ENCODE peak calls at places on chromosomes 4 and X, in ten cellular contexts. One of them, this sample, is unnamed.

GRCh38 chrX:134642394-134642793 is 15.9 kb downstream of the PLAC1 start:
- DNase-seq in transverse colon: no peak
- DNase-seq in K562: no peak
- DNase-seq in A549: no peak
- DNase-seq in suprapubic skin: no peak
- DNase-seq in GM12878: no peak
- DNase-seq in sigmoid colon: no peak
- DNase-seq in tibial nerve: no peak
- DNase-seq in SK-N-SH: no peak
- DNase-seq in ovary: no peak
- DNase-seq in this sample: no peak

GRCh38 chr4:163540977-163541376 is 46.5 kb downstream of the TMA16 start:
- DNase-seq in SK-N-SH: no peak
- DNase-seq in GM12878: no peak
- DNase-seq in A549: no peak
- DNase-seq in K562: no peak
- DNase-seq in transverse colon: no peak
- DNase-seq in tibial nerve: no peak
- DNase-seq in suprapubic skin: no peak
- DNase-seq in sigmoid colon: no peak
- DNase-seq in ovary: no peak
- DNase-seq in this sample: no peak

GRCh38 chrX:146581981-146582712 is 227.4 kb upstream of the CXorf51B start:
- DNase-seq in transverse colon: no peak
- DNase-seq in K562: no peak
- DNase-seq in GM12878: no peak
- DNase-seq in SK-N-SH: no peak
- DNase-seq in tibial nerve: no peak
- DNase-seq in ovary: no peak
- DNase-seq in A549: no peak
- DNase-seq in suprapubic skin: no peak
- DNase-seq in sigmoid colon: no peak
- DNase-seq in this sample: no peak

GRCh38 chr4:56958111-56958517 is 19.3 kb downstream of the NOA1 start:
- DNase-seq in tibial nerve: peak
- DNase-seq in ovary: peak
- DNase-seq in sigmoid colon: peak
- DNase-seq in transverse colon: peak
- DNase-seq in suprapubic skin: peak
- DNase-seq in SK-N-SH: no peak
- DNase-seq in K562: peak
- DNase-seq in A549: peak
- DNase-seq in GM12878: no peak
- DNase-seq in this sample: peak

GRCh38 chr4:85777908-85778808 is 303.2 kb downstream of the ARHGAP24 start:
- DNase-seq in transverse colon: no peak
- DNase-seq in ovary: no peak
- DNase-seq in GM12878: peak
- DNase-seq in SK-N-SH: no peak
- DNase-seq in tibial nerve: no peak
- DNase-seq in suprapubic skin: no peak
- DNase-seq in K562: no peak
- DNase-seq in sigmoid colon: no peak
- DNase-seq in A549: no peak
- DNase-seq in this sample: no peak

GRCh38 chr4:36332782-36333131 is 51.3 kb downstream of the DTHD1 start:
- DNase-seq in K562: no peak
- DNase-seq in transverse colon: no peak
- DNase-seq in A549: no peak
- DNase-seq in suprapubic skin: no peak
- DNase-seq in tibial nerve: no peak
- DNase-seq in SK-N-SH: no peak
- DNase-seq in ovary: no peak
- DNase-seq in GM12878: peak
- DNase-seq in sigmoid colon: no peak
- DNase-seq in this sample: no peak

GRCh38 chr4:76943129-76943620 is 6.4 kb upstream of the SEPTIN11 start:
- DNase-seq in GM12878: no peak
- DNase-seq in SK-N-SH: no peak
- DNase-seq in K562: peak
- DNase-seq in transverse colon: no peak
- DNase-seq in sigmoid colon: no peak
- DNase-seq in tibial nerve: no peak
- DNase-seq in ovary: no peak
- DNase-seq in A549: no peak
- DNase-seq in suprapubic skin: no peak
- DNase-seq in this sample: no peak

GRCh38 chrX:3518870-3519269 is 172.4 kb upstream of the MXRA5 start:
- DNase-seq in K562: peak
- DNase-seq in A549: peak
- DNase-seq in suprapubic skin: no peak
- DNase-seq in tibial nerve: no peak
- DNase-seq in sigmoid colon: peak
- DNase-seq in ovary: no peak
- DNase-seq in GM12878: no peak
- DNase-seq in SK-N-SH: no peak
- DNase-seq in transverse colon: peak
- DNase-seq in this sample: peak

GRCh38 chr4:186739802-186740434 is 16.3 kb upstream of the FAT1 start:
- DNase-seq in GM12878: no peak
- DNase-seq in ovary: no peak
- DNase-seq in tibial nerve: no peak
- DNase-seq in sigmoid colon: no peak
- DNase-seq in SK-N-SH: peak
- DNase-seq in suprapubic skin: no peak
- DNase-seq in A549: no peak
- DNase-seq in K562: no peak
- DNase-seq in transverse colon: peak
- DNase-seq in this sample: no peak

GRCh38 chr4:37615720-37616063 is 70.5 kb downstream of the RELL1 start:
- DNase-seq in SK-N-SH: no peak
- DNase-seq in GM12878: no peak
- DNase-seq in transverse colon: no peak
- DNase-seq in ovary: no peak
- DNase-seq in A549: no peak
- DNase-seq in tibial nerve: no peak
- DNase-seq in suprapubic skin: no peak
- DNase-seq in sigmoid colon: no peak
- DNase-seq in K562: no peak
- DNase-seq in this sample: no peak

GRCh38 chrX:108225456-108225730 is 133.8 kb downstream of the ATG4A start:
- DNase-seq in ovary: no peak
- DNase-seq in A549: no peak
- DNase-seq in sigmoid colon: no peak
- DNase-seq in K562: no peak
- DNase-seq in transverse colon: no peak
- DNase-seq in tibial nerve: no peak
- DNase-seq in GM12878: no peak
- DNase-seq in SK-N-SH: no peak
- DNase-seq in suprapubic skin: no peak
- DNase-seq in this sample: no peak

GRCh38 chr4:147825451-147826287 is 93.8 kb downstream of the ARHGAP10 start:
- DNase-seq in transverse colon: peak
- DNase-seq in K562: peak
- DNase-seq in A549: no peak
- DNase-seq in ovary: peak
- DNase-seq in GM12878: no peak
- DNase-seq in tibial nerve: no peak
- DNase-seq in suprapubic skin: no peak
- DNase-seq in sigmoid colon: no peak
- DNase-seq in SK-N-SH: no peak
- DNase-seq in this sample: peak

GRCh38 chrX:2242980-2243379 is 257.8 kb downstream of the DHRSX start:
- DNase-seq in GM12878: no peak
- DNase-seq in K562: no peak
- DNase-seq in tibial nerve: no peak
- DNase-seq in sigmoid colon: no peak
- DNase-seq in ovary: no peak
- DNase-seq in A549: no peak
- DNase-seq in SK-N-SH: no peak
- DNase-seq in transverse colon: no peak
- DNase-seq in suprapubic skin: no peak
- DNase-seq in this sample: no peak

GRCh38 chr4:2292679-2293108 is 30.8 kb upstream of the MXD4 start:
- DNase-seq in transverse colon: no peak
- DNase-seq in SK-N-SH: peak
- DNase-seq in A549: no peak
- DNase-seq in suprapubic skin: no peak
- DNase-seq in ovary: no peak
- DNase-seq in GM12878: no peak
- DNase-seq in sigmoid colon: no peak
- DNase-seq in tibial nerve: no peak
- DNase-seq in K562: no peak
- DNase-seq in this sample: no peak
- TF ChIP-seq EP300 in transverse colon: no peak
- TF ChIP-seq EP300 in SK-N-SH: peak
- TF ChIP-seq EP300 in A549: no peak
- TF ChIP-seq EP300 in suprapubic skin: no peak
- TF ChIP-seq EP300 in ovary: no peak
- TF ChIP-seq EP300 in GM12878: no peak
- TF ChIP-seq EP300 in sigmoid colon: no peak
- TF ChIP-seq EP300 in tibial nerve: no peak
- TF ChIP-seq EP300 in K562: no peak
- TF ChIP-seq EP300 in this sample: no peak

GRCh38 chrX:19924285-19924684 is 36.9 kb upstream of the SH3KBP1 start:
- DNase-seq in tibial nerve: no peak
- DNase-seq in A549: no peak
- DNase-seq in GM12878: no peak
- DNase-seq in K562: no peak
- DNase-seq in SK-N-SH: no peak
- DNase-seq in transverse colon: no peak
- DNase-seq in ovary: no peak
- DNase-seq in suprapubic skin: no peak
- DNase-seq in sigmoid colon: no peak
- DNase-seq in this sample: no peak

GRCh38 chrX:19926095-19926494 is 38.7 kb upstream of the SH3KBP1 start:
- DNase-seq in sigmoid colon: no peak
- DNase-seq in A549: no peak
- DNase-seq in K562: no peak
- DNase-seq in ovary: no peak
- DNase-seq in SK-N-SH: no peak
- DNase-seq in suprapubic skin: no peak
- DNase-seq in tibial nerve: no peak
- DNase-seq in transverse colon: no peak
- DNase-seq in GM12878: no peak
- DNase-seq in this sample: no peak

DNA sequence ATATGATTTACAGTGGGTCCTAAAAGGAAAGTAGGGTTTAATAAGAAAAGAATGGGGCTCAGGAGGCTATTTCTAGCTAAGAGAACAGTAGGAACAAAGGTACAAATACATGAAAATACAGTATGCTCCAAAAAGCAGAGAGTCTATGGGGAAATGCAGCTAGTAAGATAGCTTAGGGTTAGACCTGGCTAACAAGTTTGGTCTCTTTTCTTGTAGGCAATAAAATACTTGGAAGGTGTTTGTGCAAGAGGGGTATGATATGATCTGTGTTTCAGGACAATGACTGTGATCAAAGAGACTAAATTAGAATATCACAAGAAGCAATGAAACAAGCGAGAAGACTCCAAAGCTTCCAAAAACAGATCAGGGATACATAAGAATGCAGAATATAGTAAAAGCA is 33.5 kb upstream of the SH3KBP1 start:
- DNase-seq in GM12878: no peak
- DNase-seq in tibial nerve: no peak
- DNase-seq in sigmoid colon: no peak
- DNase-seq in K562: no peak
- DNase-seq in SK-N-SH: no peak
- DNase-seq in ovary: no peak
- DNase-seq in suprapubic skin: no peak
- DNase-seq in transverse colon: no peak
- DNase-seq in A549: no peak
- DNase-seq in this sample: no peak
- H3K27ac ChIP-seq in GM12878: no peak
- H3K27ac ChIP-seq in tibial nerve: no peak
- H3K27ac ChIP-seq in sigmoid colon: no peak
- H3K27ac ChIP-seq in K562: no peak
- H3K27ac ChIP-seq in SK-N-SH: no peak
- H3K27ac ChIP-seq in ovary: no peak
- H3K27ac ChIP-seq in suprapubic skin: no peak
- H3K27ac ChIP-seq in transverse colon: no peak
- H3K27ac ChIP-seq in A549: no peak
- H3K27ac ChIP-seq in this sample: no peak

DNA sequence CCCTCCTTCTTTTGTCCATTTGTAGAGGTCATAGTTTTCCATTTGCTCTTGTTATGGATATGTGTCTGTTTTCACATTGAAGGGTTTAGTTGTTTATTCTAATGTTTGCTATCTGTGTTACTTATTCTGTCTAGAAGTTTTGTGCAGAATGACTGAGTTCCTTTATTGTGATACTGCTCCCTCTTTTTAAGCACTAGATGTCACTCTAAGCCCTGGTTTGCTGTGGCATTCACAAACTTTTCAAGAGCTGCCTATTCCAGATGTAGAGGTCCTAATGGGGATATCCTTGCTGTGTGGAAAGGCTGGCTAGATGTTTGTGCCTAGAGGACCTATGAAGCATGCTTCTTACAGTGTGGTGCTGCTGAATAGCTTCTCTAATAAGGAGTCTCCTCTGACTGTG is 338.6 kb downstream of the SPIN4 start:
- DNase-seq in sigmoid colon: no peak
- DNase-seq in GM12878: no peak
- DNase-seq in A549: peak
- DNase-seq in ovary: no peak
- DNase-seq in SK-N-SH: no peak
- DNase-seq in K562: no peak
- DNase-seq in transverse colon: no peak
- DNase-seq in tibial nerve: no peak
- DNase-seq in suprapubic skin: no peak
- DNase-seq in this sample: no peak
- TF ChIP-seq EP300 in sigmoid colon: no peak
- TF ChIP-seq EP300 in GM12878: no peak
- TF ChIP-seq EP300 in A549: no peak
- TF ChIP-seq EP300 in ovary: no peak
- TF ChIP-seq EP300 in SK-N-SH: no peak
- TF ChIP-seq EP300 in K562: no peak
- TF ChIP-seq EP300 in transverse colon: no peak
- TF ChIP-seq EP300 in tibial nerve: no peak
- TF ChIP-seq EP300 in suprapubic skin: no peak
- TF ChIP-seq EP300 in this sample: no peak

DNA sequence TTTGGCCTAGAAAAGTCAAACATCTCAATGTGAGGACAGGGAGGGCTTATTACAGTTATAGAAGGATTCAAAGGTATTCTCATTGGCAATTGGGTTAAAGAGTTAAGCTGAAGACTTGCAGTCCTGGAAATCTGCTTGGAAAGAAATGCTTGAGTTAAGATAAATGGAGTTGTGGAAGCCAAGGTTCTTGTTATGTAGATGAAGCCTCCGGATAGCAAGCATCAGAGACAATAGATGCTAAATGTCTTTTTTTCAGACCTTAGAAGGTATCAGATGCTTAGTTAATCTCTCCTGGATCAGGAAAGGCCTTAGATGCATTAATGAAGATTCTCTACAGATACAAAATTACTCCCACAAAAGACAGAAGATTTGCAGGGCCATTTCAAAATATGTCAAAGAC is 299.3 kb downstream of the CFAP47 start:
- DNase-seq in K562: no peak
- DNase-seq in transverse colon: no peak
- DNase-seq in tibial nerve: no peak
- DNase-seq in GM12878: no peak
- DNase-seq in sigmoid colon: no peak
- DNase-seq in A549: no peak
- DNase-seq in ovary: no peak
- DNase-seq in suprapubic skin: no peak
- DNase-seq in SK-N-SH: no peak
- DNase-seq in this sample: no peak
- H3K27ac ChIP-seq in K562: no peak
- H3K27ac ChIP-seq in transverse colon: no peak
- H3K27ac ChIP-seq in tibial nerve: no peak
- H3K27ac ChIP-seq in GM12878: no peak
- H3K27ac ChIP-seq in sigmoid colon: no peak
- H3K27ac ChIP-seq in A549: no peak
- H3K27ac ChIP-seq in ovary: no peak
- H3K27ac ChIP-seq in suprapubic skin: no peak
- H3K27ac ChIP-seq in SK-N-SH: no peak
- H3K27ac ChIP-seq in this sample: no peak

This sample was measured in stomach.